ENCODE peak calls at places on chromosomes 5 and 9, in nine cellular contexts. G is stomach, C is esophagus squamous epithelium, K is aorta, D is uterus, A is A549, P is HepG2, L is lung, F is upper lobe of left lung. N is an unnamed sample.

GRCh38 chr5:174311121-174311520 is 265.6 kb downstream of the NSG2 start:
- DNase-seq in G (no peak), C (no peak), K (no peak), D (no peak), A (no peak), P (no peak), L (no peak), F (no peak), N (no peak)

GRCh38 chr5:179371681-179372675 is 26.7 kb upstream of the ADAMTS2 start:
- DNase-seq in G (no peak), C (no peak), K (peak; percentile 20), D (no peak), A (no peak), P (no peak), L (no peak), F (peak; percentile 15), N (no peak)

GRCh38 chr5:139207302-139208000 is 9.3 kb upstream of the SIL1 start:
- DNase-seq in G (no peak), C (no peak), K (no peak), D (no peak), A (no peak), P (no peak), L (no peak), F (no peak), N (no peak)

GRCh38 chr5:177232761-177233160 is 70.8 kb downstream of the RAB24 start:
- DNase-seq in G (no peak), C (no peak), K (no peak), D (no peak), A (no peak), P (no peak), L (no peak), F (no peak), N (no peak)

GRCh38 chr9:88824711-88825110 is 166.6 kb upstream of the S1PR3 start:
- DNase-seq in G (no peak), C (no peak), K (no peak), D (no peak), A (no peak), P (no peak), L (no peak), F (no peak), N (no peak)

GRCh38 chr9:97561501-97561900 is 60.0 kb downstream of the TMOD1 start:
- DNase-seq in G (no peak), C (no peak), K (no peak), D (no peak), A (no peak), P (no peak), L (no peak), F (no peak), N (no peak)

GRCh38 chr9:17587113-17587512 is 8.2 kb downstream of the SH3GL2 start:
- DNase-seq in G (no peak), C (no peak), K (no peak), D (no peak), A (no peak), P (no peak), L (no peak), F (no peak), N (no peak)

GRCh38 chr9:4297795-4298254 is 2.0 kb downstream of the GLIS3 start:
- DNase-seq in G (peak; percentile 58), C (no peak), K (peak; percentile 79), D (peak; percentile 73), A (peak; percentile 86), P (peak; percentile 39), L (peak; percentile 66), F (peak; percentile 78), N (peak; percentile 49)

GRCh38 chr9:85136978-85137377 is 467.4 kb downstream of the NTRK2 start:
- DNase-seq in G (no peak), C (no peak), K (no peak), D (no peak), A (no peak), P (no peak), L (no peak), F (no peak), N (no peak)

GRCh38 chr5:145718956-145719355 is 116.2 kb downstream of the PRELID2 start:
- DNase-seq in G (no peak), C (no peak), K (no peak), D (no peak), A (peak; percentile 32), P (peak; percentile 22), L (no peak), F (no peak), N (no peak)

GRCh38 chr5:151569132-151570046 is 21.7 kb downstream of the FAT2 start:
- DNase-seq in G (no peak), C (no peak), K (no peak), D (no peak), A (no peak), P (no peak), L (no peak), F (no peak), N (no peak)

GRCh38 chr9:7313389-7313788 is 486.2 kb downstream of the DMAC1 start:
- DNase-seq in G (no peak), C (no peak), K (no peak), D (no peak), A (no peak), P (no peak), L (no peak), F (no peak), N (no peak)

GRCh38 chr9:72006481-72006880 is 53.9 kb downstream of the C9orf57 start:
- DNase-seq in G (no peak), C (no peak), K (no peak), D (no peak), A (no peak), P (no peak), L (no peak), F (no peak), N (no peak)

GRCh38 chr9:10910779-10911178 is 298.0 kb upstream of the PTPRD start:
- DNase-seq in G (no peak), C (no peak), K (no peak), D (no peak), A (no peak), P (no peak), L (no peak), F (no peak), N (no peak)

GRCh38 chr5:161301586-161301985 is 244.9 kb downstream of the GABRB2 start:
- DNase-seq in G (no peak), C (no peak), K (no peak), D (no peak), A (no peak), P (no peak), L (no peak), F (no peak), N (no peak)

GRCh38 chr5:40871177-40871576 is 30.0 kb downstream of the CARD6 start:
- DNase-seq in G (no peak), C (no peak), K (no peak), D (no peak), A (no peak), P (no peak), L (no peak), F (no peak), N (no peak)

GRCh38 chr9:76403352-76403751 is 9.1 kb upstream of the RFK start:
- DNase-seq in G (no peak), C (no peak), K (no peak), D (no peak), A (peak; percentile 66), P (peak; percentile 64), L (no peak), F (no peak), N (no peak)

GRCh38 chr9:92749934-92750315 is 14.7 kb downstream of the BICD2 start:
- DNase-seq in G (no peak), C (no peak), K (no peak), D (no peak), A (no peak), P (no peak), L (no peak), F (no peak), N (no peak)
- H3K27ac ChIP-seq in G (no peak overlapping the region), C (peak overlapping the region; percentile 77), K (no peak overlapping the region), D (no peak overlapping the region), A (no peak overlapping the region), P (no peak overlapping the region), L (peak overlapping the region; percentile 37), F (peak overlapping the region; percentile 31), N (no peak overlapping the region)

GRCh38 chr9:2313512-2313911 is 298.4 kb downstream of the SMARCA2 start:
- DNase-seq in G (no peak), C (no peak), K (no peak), D (no peak), A (no peak), P (no peak), L (no peak), F (no peak), N (no peak)
- H3K9me3 ChIP-seq in G (peaks cover 21% of the 10 kb centered on the region), C (peaks cover 44% of the 10 kb centered on the region), K (peaks cover 6% of the 10 kb centered on the region), D (peaks cover 27% of the 10 kb centered on the region), A (peaks cover 53% of the 10 kb centered on the region), P (peaks cover 45% of the 10 kb centered on the region), L (peaks cover 9% of the 10 kb centered on the region), F (peaks cover 27% of the 10 kb centered on the region), N (peaks cover 24% of the 10 kb centered on the region)

GRCh38 chr9:105251733-105252404 is 7.4 kb downstream of the SLC44A1 start:
- DNase-seq in G (no peak), C (no peak), K (no peak), D (no peak), A (no peak), P (peak; percentile 86), L (no peak), F (no peak), N (no peak)

GRCh38 chr9:105257767-105258166 is 13.3 kb downstream of the SLC44A1 start:
- DNase-seq in G (no peak), C (no peak), K (no peak), D (no peak), A (no peak), P (no peak), L (no peak), F (no peak), N (no peak)

GRCh38 chr9:105252405-105252756 is 7.9 kb downstream of the SLC44A1 start:
- DNase-seq in G (no peak), C (no peak), K (no peak), D (no peak), A (no peak), P (no peak), L (no peak), F (no peak), N (no peak)

GRCh38 chr9:105251133-105251532 is 6.7 kb downstream of the SLC44A1 start:
- DNase-seq in G (no peak), C (no peak), K (no peak), D (no peak), A (no peak), P (no peak), L (no peak), F (no peak), N (no peak)

GRCh38 chr9:105254226-105254625 is 9.8 kb downstream of the SLC44A1 start:
- DNase-seq in G (peak; percentile 42), C (no peak), K (no peak), D (no peak), A (no peak), P (no peak), L (no peak), F (no peak), N (no peak)
- H3K27ac ChIP-seq in G (no peak overlapping the region), C (peak overlapping the region; percentile 59), K (no peak overlapping the region), D (no peak overlapping the region), A (no peak overlapping the region), P (peak overlapping the region; percentile 27), L (no peak overlapping the region), F (no peak overlapping the region), N (no peak overlapping the region)

DNA sequence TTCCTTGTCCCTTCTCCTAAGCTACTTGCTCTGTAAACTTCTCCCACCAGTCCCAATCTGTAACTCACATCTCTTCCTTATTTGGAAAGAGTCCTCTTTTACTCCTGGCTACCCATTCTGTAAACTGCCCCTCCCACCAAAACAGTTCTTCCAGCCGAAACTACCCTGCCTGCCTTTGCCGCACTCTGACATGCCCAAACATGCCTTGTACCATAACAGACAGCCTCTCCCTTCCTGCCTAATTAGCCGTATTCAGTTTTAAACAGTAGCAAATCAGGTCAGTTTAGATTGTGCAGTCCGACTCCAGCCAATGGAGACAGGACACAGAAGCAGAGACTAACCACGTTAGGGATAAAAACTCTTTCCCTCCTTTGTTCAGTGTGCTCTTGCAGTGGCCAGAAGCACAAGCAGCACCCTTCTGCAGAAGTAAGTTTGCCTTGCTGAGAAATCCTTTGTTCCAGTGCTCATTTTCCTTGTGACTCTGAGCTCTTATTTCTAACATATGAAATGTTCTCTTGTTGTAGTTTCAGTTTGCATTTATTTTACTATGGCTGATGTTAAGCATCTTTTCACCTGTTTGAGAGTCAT is 5.4 kb upstream of the GLT6D1 start:
- DNase-seq in G (no peak), C (no peak), K (no peak), D (no peak), A (no peak), P (no peak), L (no peak), F (no peak), N (no peak)
- H3K9me3 ChIP-seq in G (peaks cover 51% of the 10 kb centered on the region), C (peaks cover 62% of the 10 kb centered on the region), K (peaks cover 16% of the 10 kb centered on the region), D (peaks cover 7% of the 10 kb centered on the region), A (peaks cover 61% of the 10 kb centered on the region), P (peaks cover 57% of the 10 kb centered on the region), L (peaks cover 18% of the 10 kb centered on the region), F (peaks cover 36% of the 10 kb centered on the region), N (peaks cover 33% of the 10 kb centered on the region)